ENCODE peak calls at places on chromosome 11, in ten cellular contexts. W is LHCN-M2; H is frontal cortex; Q is amygdala; K is memory B cell; V is stimulated activated naive CD4-positive, alpha-beta T cell treated with Interleukin-2 at 50 U/mL for 16 hours; T is dorsolateral prefrontal cortex; R is HEK293T; U is left ventricle myocardium inferior; B is nephron progenitor cell. G is an unnamed sample.
A peak's percentile ranks its signal among the peaks of the same experiment; 100 is the strongest.

GRCh38 chr11:60679879-60680278 is 19.5 kb upstream of the MS4A8 start:
- DNase-seq in V (no peak), H (no peak), R (no peak), K (no peak), U (no peak), T (no peak), Q (no peak), W (no peak), B (no peak), G (no peak)

GRCh38 chr11:36023922-36024321 is 80.1 kb downstream of the LDLRAD3 start:
- DNase-seq in R (no peak), V (no peak), B (no peak), Q (no peak), H (no peak), U (no peak), T (no peak), W (peak; percentile 38), K (no peak), G (no peak)

GRCh38 chr11:133795088-133795487 is 50.2 kb downstream of the SPATA19 start:
- DNase-seq in B (no peak), K (no peak), R (no peak), W (no peak), H (no peak), V (no peak), U (no peak), Q (no peak), T (no peak), G (no peak)

GRCh38 chr11:45432910-45433309 is 146.8 kb upstream of the SYT13 start:
- DNase-seq in R (no peak), K (no peak), W (no peak), Q (no peak), T (no peak), U (no peak), B (no peak), H (no peak), V (no peak), G (no peak)

GRCh38 chr11:62119569-62119968 is 4.2 kb upstream of the INCENP start:
- DNase-seq in U (no peak), T (no peak), R (no peak), B (no peak), W (no peak), V (no peak), K (no peak), Q (no peak), H (no peak), G (no peak)

GRCh38 chr11:119496453-119496852 is 73.5 kb upstream of the THY1 start:
- DNase-seq in R (no peak), Q (no peak), V (no peak), W (no peak), K (no peak), H (no peak), U (no peak), T (no peak), B (no peak), G (no peak)

GRCh38 chr11:8233691-8234424 is 29.8 kb downstream of the LMO1 start:
- DNase-seq in W (no peak), T (no peak), V (no peak), Q (no peak), U (no peak), R (no peak), B (no peak), K (no peak), H (no peak), G (peak; percentile 11)

GRCh38 chr11:131121934-131122333 is 205.7 kb upstream of the SNX19 start:
- DNase-seq in H (no peak), T (no peak), B (no peak), Q (no peak), R (no peak), W (no peak), V (no peak), U (no peak), K (no peak), G (peak; percentile 10)

GRCh38 chr11:60753309-60753708 is 3.4 kb upstream of the MS4A15 start:
- DNase-seq in K (no peak), W (no peak), Q (no peak), H (no peak), B (no peak), V (no peak), T (no peak), R (no peak), U (no peak), G (no peak)

GRCh38 chr11:7573193-7573557 is 59.4 kb downstream of the PPFIBP2 start:
- DNase-seq in H (no peak), U (no peak), V (no peak), Q (no peak), W (no peak), T (no peak), K (no peak), R (no peak), B (no peak), G (no peak)

GRCh38 chr11:66313321-66314185 is 3.3 kb downstream of the CD248 start:
- DNase-seq in V (no peak), R (no peak), H (no peak), Q (no peak), W (no peak), K (no peak), B (peak; percentile 79), T (no peak), U (peak; percentile 41), G (peak; percentile 54)

GRCh38 chr11:103901656-103902055 is 134.8 kb upstream of the DDI1 start:
- DNase-seq in W (no peak), H (no peak), R (no peak), K (no peak), U (no peak), T (no peak), V (no peak), B (no peak), Q (no peak), G (peak; percentile 49)

GRCh38 chr11:61413496-61413895 is 16.3 kb downstream of the CPSF7 start:
- DNase-seq in R (no peak), T (no peak), K (no peak), H (no peak), B (no peak), Q (no peak), U (no peak), W (peak; percentile 38), V (no peak), G (peak; percentile 8)

GRCh38 chr11:124380585-124380984 is 3.7 kb downstream of the OR8B2 start:
- DNase-seq in U (no peak), R (no peak), T (no peak), V (no peak), Q (no peak), H (no peak), K (no peak), W (no peak), B (no peak), G (no peak)

GRCh38 chr11:123020968-123021367 is 39.3 kb upstream of the BSX start:
- DNase-seq in U (no peak), H (no peak), V (peak; percentile 5), R (peak; percentile 73), T (no peak), W (peak; percentile 45), Q (no peak), K (peak; percentile 15), B (peak; percentile 33), G (peak; percentile 74)